ENCODE peak calls at places on chromosomes 11 and 22, in six cellular contexts. T is GM23338; A is SHP77; P is HT1080; D is activated CD4-positive, alpha-beta T cell treated with anti-CD3 and anti-CD28 coated beads, Interleukin-2, amount 50 U/mL, for 48 hours; Y is CD8-positive, alpha-beta memory T cell. C is an unnamed sample.
A peak's percentile ranks its signal among the peaks of the same experiment; 100 is the strongest.

GRCh38 chr11:124890701-124891389 is 6.8 kb downstream of the ROBO4 start:
- DNase-seq in T (no peak), A (no peak), P (no peak), D (no peak), Y (no peak), C (no peak)

GRCh38 chr11:117824571-117825537 is at the start of gene FXYD2:
- DNase-seq in T (no peak), A (no peak), P (no peak), D (no peak), Y (peak; percentile 42), C (no peak)

GRCh38 chr11:64799256-64799924 is 3.6 kb downstream of the MAP4K2 start:
- DNase-seq in T (no peak), A (no peak), P (no peak), D (no peak), Y (no peak), C (peak; percentile 65)

GRCh38 chr11:45280449-45280848 is 5.7 kb downstream of the SYT13 start:
- DNase-seq in T (no peak), A (peak; percentile 98), P (peak; percentile 53), D (no peak), Y (no peak), C (no peak)

GRCh38 chr11:17571431-17572358 is 24.6 kb downstream of the OTOG start:
- DNase-seq in T (no peak), A (no peak), P (no peak), D (no peak), Y (no peak), C (no peak)

GRCh38 chr11:120547871-120548681 is 36.5 kb downstream of the GRIK4 start:
- DNase-seq in T (peak; percentile 59), A (peak; percentile 70), P (peak; percentile 96), D (no peak), Y (no peak), C (no peak)

GRCh38 chr11:73752216-73752867 is 8.5 kb downstream of the RAB6A start:
- DNase-seq in T (no peak), A (no peak), P (no peak), D (no peak), Y (no peak), C (no peak)

GRCh38 chr22:19398206-19398605 is 33.3 kb downstream of the HIRA start:
- DNase-seq in T (no peak), A (no peak), P (no peak), D (no peak), Y (no peak), C (no peak)

GRCh38 chr11:1883342-1884122 is 8.2 kb downstream of the PRR33 start:
- DNase-seq in T (no peak), A (no peak), P (no peak), D (no peak), Y (peak; percentile 39), C (no peak)